ENCODE peak calls at places on chromosomes 13 and 19, in eight cellular contexts. G is fibroblast of pulmonary artery, D is adipocyte, Z is right atrium auricular region, O is left ventricle myocardium inferior, X is HFF-Myc, J is left lung, F is OCI-LY7. T is an unnamed sample.

GRCh38 chr19:46904114-46905060 is 43.6 kb downstream of the ARHGAP35 start:
- DNase-seq in G (peak; percentile 84), D (peak; percentile 72), Z (peak; percentile 63), O (peak; percentile 36), X (peak; percentile 58), J (no peak), F (no peak), T (peak; percentile 44)

GRCh38 chr13:40318366-40318765 is 348.1 kb downstream of the FOXO1 start:
- DNase-seq in G (peak; percentile 34), D (no peak), Z (no peak), O (peak; percentile 50), X (no peak), J (no peak), F (peak; percentile 22), T (peak; percentile 68)

GRCh38 chr19:48501961-48502719 is 9.5 kb downstream of the LMTK3 start:
- DNase-seq in G (peak; percentile 45), D (peak; percentile 50), Z (no peak), O (no peak), X (no peak), J (peak; percentile 94), F (peak; percentile 94), T (peak; percentile 44)

GRCh38 chr13:32314968-32315254 is 252 bp downstream of the ZAR1L start:
- DNase-seq in G (peak; percentile 49), D (peak; percentile 64), Z (peak; percentile 69), O (no peak), X (no peak), J (no peak), F (peak; percentile 67), T (peak; percentile 64)

GRCh38 chr13:48644951-48645350 is 8.8 kb upstream of the CYSLTR2 start:
- DNase-seq in G (no peak), D (no peak), Z (no peak), O (no peak), X (no peak), J (no peak), F (no peak), T (no peak)

GRCh38 chr19:55212447-55212846 is 3.1 kb upstream of the PTPRH start:
- DNase-seq in G (no peak), D (no peak), Z (no peak), O (no peak), X (no peak), J (no peak), F (peak; percentile 87), T (no peak)

GRCh38 chr13:112977091-112977490 is 8.1 kb downstream of the MCF2L start:
- DNase-seq in G (no peak), D (no peak), Z (no peak), O (no peak), X (no peak), J (peak; percentile 52), F (no peak), T (no peak)

GRCh38 chr13:99290890-99291289 is 16.3 kb downstream of the GPR183 start:
- DNase-seq in G (no peak), D (no peak), Z (no peak), O (no peak), X (no peak), J (no peak), F (no peak), T (no peak)

GRCh38 chr13:40228981-40229380 is 437.5 kb downstream of the FOXO1 start:
- DNase-seq in G (no peak), D (no peak), Z (no peak), O (no peak), X (no peak), J (no peak), F (no peak), T (no peak)

GRCh38 chr13:71722206-71722605 is 144.8 kb downstream of the DACH1 start:
- DNase-seq in G (peak; percentile 3), D (no peak), Z (no peak), O (no peak), X (no peak), J (no peak), F (no peak), T (no peak)

GRCh38 chr19:46654621-46655152 is 6.3 kb downstream of the DACT3 start:
- DNase-seq in G (no peak), D (no peak), Z (no peak), O (no peak), X (no peak), J (peak; percentile 52), F (no peak), T (no peak)

GRCh38 chr13:100559886-100560285 is 28.7 kb downstream of the GGACT start:
- DNase-seq in G (no peak), D (no peak), Z (no peak), O (no peak), X (no peak), J (no peak), F (no peak), T (no peak)

GRCh38 chr13:46184277-46184699 is 2.3 kb upstream of the LCP1 start:
- DNase-seq in G (peak; percentile 19), D (no peak), Z (no peak), O (peak; percentile 22), X (no peak), J (peak; percentile 73), F (peak; percentile 87), T (peak; percentile 49)

GRCh38 chr13:113567681-113568080 is 16.9 kb upstream of the TFDP1 start:
- DNase-seq in G (no peak), D (no peak), Z (peak; percentile 21), O (no peak), X (no peak), J (peak; percentile 3), F (no peak), T (peak; percentile 7)

GRCh38 chr19:28443361-28443760 is 769.6 kb downstream of the UQCRFS1 start:
- DNase-seq in G (no peak), D (no peak), Z (no peak), O (no peak), X (no peak), J (no peak), F (no peak), T (no peak)

GRCh38 chr19:55210120-55210493 is 806 bp upstream of the PTPRH start:
- DNase-seq in G (peak; percentile 90), D (peak; percentile 70), Z (no peak), O (no peak), X (peak; percentile 90), J (no peak), F (no peak), T (no peak)

GRCh38 chr19:35869327-35870123 is 1.2 kb downstream of the APLP1 start:
- DNase-seq in G (peak; percentile 60), D (peak; percentile 78), Z (no peak), O (peak; percentile 67), X (peak; percentile 35), J (peak; percentile 89), F (peak; percentile 87), T (peak; percentile 83)

GRCh38 chr19:35871611-35872010 is 3.2 kb downstream of the APLP1 start:
- DNase-seq in G (no peak), D (no peak), Z (no peak), O (no peak), X (no peak), J (peak; percentile 48), F (no peak), T (no peak)

GRCh38 chr19:35868823-35869326 is 501 bp downstream of the APLP1 start:
- DNase-seq in G (no peak), D (no peak), Z (no peak), O (no peak), X (no peak), J (no peak), F (no peak), T (no peak)

GRCh38 chr19:35870798-35871197 is 2.4 kb downstream of the APLP1 start:
- DNase-seq in G (no peak), D (no peak), Z (no peak), O (no peak), X (no peak), J (peak; percentile 53), F (no peak), T (no peak)

DNA sequence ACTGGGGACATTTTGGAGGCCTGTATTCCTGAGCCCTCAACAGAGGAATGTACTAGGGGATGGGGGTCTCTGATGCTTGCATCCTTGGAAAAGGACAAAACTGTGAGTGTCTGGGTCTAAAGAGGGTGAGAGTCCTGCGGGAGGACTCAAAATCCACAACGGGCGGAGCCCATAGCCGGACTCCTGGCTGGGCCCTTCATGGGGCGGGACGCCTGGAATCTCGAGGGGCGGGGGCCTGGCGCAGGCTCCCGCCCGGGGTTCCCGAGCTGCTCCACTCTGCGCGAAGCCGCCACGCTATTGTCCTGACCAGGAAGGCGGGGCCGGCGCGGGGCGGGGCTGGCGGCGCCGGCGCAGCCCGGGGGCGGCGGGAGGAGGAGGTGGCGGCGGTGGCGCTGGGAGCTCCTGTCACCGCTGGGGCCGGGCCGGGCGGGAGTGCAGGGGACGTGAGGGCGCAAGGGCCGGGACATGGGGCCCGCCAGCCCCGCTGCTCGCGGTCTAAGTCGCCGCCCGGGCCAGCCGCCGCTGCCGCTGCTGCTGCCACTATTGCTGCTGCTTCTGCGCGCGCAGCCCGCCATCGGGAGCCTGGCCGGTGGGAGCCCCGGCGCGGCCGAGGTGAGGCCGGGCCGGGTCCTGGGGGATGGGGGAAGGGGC is at the start of gene APLP1:
- DNase-seq in G (peak; percentile 27), D (peak; percentile 81), Z (peak; percentile 67), O (peak; percentile 74), X (no peak), J (peak; percentile 92), F (peak; percentile 22), T (peak; percentile 71)
- H3K4me3 ChIP-seq in G (peak within 1 kb of the TSS; percentile 36), D (peak within 1 kb of the TSS; percentile 59), Z (peak within 1 kb of the TSS; percentile 37), O (peak within 1 kb of the TSS; percentile 75), X (peak within 1 kb of the TSS; percentile 22), J (peak within 1 kb of the TSS; percentile 15), F (peak within 1 kb of the TSS; percentile 65), T (peak within 1 kb of the TSS; percentile 55)

DNA sequence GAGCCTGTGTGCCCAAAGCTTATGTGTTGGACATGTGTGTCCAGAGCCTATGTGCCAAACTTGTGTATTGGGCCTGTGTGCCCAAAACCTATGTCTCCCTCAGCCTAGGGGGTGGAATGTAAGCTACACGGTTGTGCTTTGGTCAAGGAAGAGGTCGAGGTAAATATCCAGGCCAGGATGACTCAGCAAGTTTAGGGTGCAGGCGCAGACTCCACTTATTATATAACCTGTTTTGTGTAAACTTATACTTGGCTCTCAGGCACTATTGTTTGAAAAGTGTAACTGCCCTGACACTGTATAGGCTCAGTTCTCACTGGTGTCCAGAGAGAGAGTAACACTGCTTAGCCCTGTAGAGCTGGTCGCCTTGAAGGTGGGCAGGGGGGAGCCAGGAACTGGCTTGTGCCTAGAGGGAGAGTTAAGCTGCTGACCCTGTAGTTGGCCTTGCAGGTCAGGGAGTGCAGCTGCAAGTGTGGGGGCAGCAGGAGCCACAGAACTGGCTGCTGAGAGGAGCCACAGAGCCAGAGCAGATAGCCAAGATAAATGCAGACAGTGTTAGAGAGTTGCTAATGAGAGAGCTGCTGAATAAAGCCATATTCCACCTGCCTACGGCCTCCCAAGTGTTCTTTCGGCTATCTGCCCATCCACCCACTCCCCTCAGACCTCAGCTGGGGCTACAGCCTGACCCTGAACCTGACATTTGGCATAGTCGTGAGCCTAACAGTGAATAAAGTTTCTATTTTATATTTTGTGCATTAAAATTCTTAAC is 517.2 kb upstream of the SLITRK1 start:
- DNase-seq in G (no peak), D (no peak), Z (no peak), O (no peak), X (no peak), J (no peak), F (peak; percentile 48), T (no peak)
- H3K4me3 ChIP-seq in G (no peak overlapping the region), D (no peak overlapping the region), Z (no peak overlapping the region), O (no peak overlapping the region), X (no peak overlapping the region), J (no peak overlapping the region), F (no peak overlapping the region), T (no peak overlapping the region)

GRCh38 chr19:39940221-39940833 is 5.9 kb upstream of the FCGBP start:
- DNase-seq in G (no peak), D (no peak), Z (no peak), O (no peak), X (no peak), J (no peak), F (no peak), T (no peak)
- H3K4me3 ChIP-seq in G (no peak overlapping the region), D (no peak overlapping the region), Z (no peak overlapping the region), O (no peak overlapping the region), X (no peak overlapping the region), J (no peak overlapping the region), F (no peak overlapping the region), T (no peak overlapping the region)

GRCh38 chr19:14003279-14004051 is 2.7 kb downstream of the RFX1 start:
- DNase-seq in G (no peak), D (no peak), Z (no peak), O (peak; percentile 16), X (no peak), J (peak; percentile 8), F (peak; percentile 48), T (no peak)
- H3K4me3 ChIP-seq in G (no peak overlapping the region), D (no peak overlapping the region), Z (no peak overlapping the region), O (no peak overlapping the region), X (no peak overlapping the region), J (no peak overlapping the region), F (peak overlapping the region; percentile 38), T (no peak overlapping the region)